ENCODE peak calls at places on chromosomes 6 and 20, in ten cellular contexts. A is left lung; Z is OCI-LY7; Q is neural progenitor cell; G is ascending aorta; S is tibial artery; M is CD8-positive, alpha-beta T cell; P is SK-N-SH; T is testis; E is suprapubic skin. N is an unnamed sample.

GRCh38 chr20:7174554-7174953 is 407.1 kb downstream of the BMP2 start:
- DNase-seq in A (no peak), M (no peak), Q (no peak), P (no peak), S (no peak), T (no peak), E (no peak), Z (no peak), G (no peak), N (no peak)

GRCh38 chr6:125812394-125813231 is 21.9 kb downstream of the NCOA7 start:
- DNase-seq in Q (no peak), G (no peak), E (no peak), S (no peak), M (no peak), A (no peak), Z (no peak), T (no peak), P (no peak), N (no peak)

GRCh38 chr20:31607640-31608255 is 2.7 kb downstream of the ID1 start:
- DNase-seq in A (peak; percentile 18), T (no peak), Q (no peak), E (no peak), G (no peak), S (no peak), M (no peak), Z (no peak), P (no peak), N (no peak)

GRCh38 chr20:45782890-45783289 is 8.8 kb downstream of the WFDC3 start:
- DNase-seq in A (no peak), G (no peak), P (no peak), E (no peak), S (no peak), T (no peak), M (peak; percentile 16), Z (no peak), Q (no peak), N (no peak)

GRCh38 chr6:120384671-120385070 is 949.6 kb downstream of the TBC1D32 start:
- DNase-seq in T (no peak), A (no peak), Q (no peak), Z (no peak), M (no peak), S (no peak), E (no peak), P (no peak), G (no peak), N (no peak)

GRCh38 chr6:146361367-146361924 is 182.2 kb upstream of the RAB32 start:
- DNase-seq in P (peak; percentile 14), M (no peak), Z (no peak), E (no peak), Q (no peak), A (no peak), S (no peak), G (no peak), T (peak; percentile 73), N (peak; percentile 68)

GRCh38 chr6:40996591-40997247 is 42.3 kb downstream of the UNC5CL start:
- DNase-seq in E (no peak), Q (peak; percentile 53), T (no peak), P (no peak), A (no peak), Z (no peak), M (no peak), G (no peak), S (no peak), N (no peak)

GRCh38 chr6:147063469-147064031 is 140.7 kb upstream of the STXBP5 start:
- DNase-seq in P (no peak), A (no peak), T (no peak), Q (no peak), E (no peak), S (no peak), G (no peak), M (no peak), Z (no peak), N (no peak)

GRCh38 chr6:33299237-33299944 is 649 bp upstream of the RGL2 start:
- DNase-seq in T (peak; percentile 93), P (peak; percentile 91), S (peak; percentile 89), A (peak; percentile 95), M (peak; percentile 93), G (peak; percentile 94), E (peak; percentile 95), Z (peak; percentile 96), Q (peak; percentile 96), N (peak; percentile 81)

GRCh38 chr6:33298773-33299236 is at the start of gene RGL2:
- DNase-seq in M (peak; percentile 72), Q (peak; percentile 60), E (peak; percentile 93), T (peak; percentile 77), S (peak; percentile 88), G (peak; percentile 92), Z (peak; percentile 79), A (peak; percentile 97), P (peak; percentile 78), N (peak; percentile 82)

GRCh38 chr6:33297406-33297955 is 1.3 kb downstream of the RGL2 start:
- DNase-seq in M (no peak), P (peak; percentile 69), Z (peak; percentile 43), E (peak; percentile 83), S (no peak), Q (peak; percentile 78), T (peak; percentile 37), G (no peak), A (peak; percentile 86), N (no peak)

GRCh38 chr6:33296797-33297405 is 1.8 kb downstream of the RGL2 start:
- DNase-seq in G (no peak), A (no peak), T (no peak), E (peak; percentile 70), M (no peak), S (no peak), Z (no peak), Q (no peak), P (no peak), N (no peak)

DNA sequence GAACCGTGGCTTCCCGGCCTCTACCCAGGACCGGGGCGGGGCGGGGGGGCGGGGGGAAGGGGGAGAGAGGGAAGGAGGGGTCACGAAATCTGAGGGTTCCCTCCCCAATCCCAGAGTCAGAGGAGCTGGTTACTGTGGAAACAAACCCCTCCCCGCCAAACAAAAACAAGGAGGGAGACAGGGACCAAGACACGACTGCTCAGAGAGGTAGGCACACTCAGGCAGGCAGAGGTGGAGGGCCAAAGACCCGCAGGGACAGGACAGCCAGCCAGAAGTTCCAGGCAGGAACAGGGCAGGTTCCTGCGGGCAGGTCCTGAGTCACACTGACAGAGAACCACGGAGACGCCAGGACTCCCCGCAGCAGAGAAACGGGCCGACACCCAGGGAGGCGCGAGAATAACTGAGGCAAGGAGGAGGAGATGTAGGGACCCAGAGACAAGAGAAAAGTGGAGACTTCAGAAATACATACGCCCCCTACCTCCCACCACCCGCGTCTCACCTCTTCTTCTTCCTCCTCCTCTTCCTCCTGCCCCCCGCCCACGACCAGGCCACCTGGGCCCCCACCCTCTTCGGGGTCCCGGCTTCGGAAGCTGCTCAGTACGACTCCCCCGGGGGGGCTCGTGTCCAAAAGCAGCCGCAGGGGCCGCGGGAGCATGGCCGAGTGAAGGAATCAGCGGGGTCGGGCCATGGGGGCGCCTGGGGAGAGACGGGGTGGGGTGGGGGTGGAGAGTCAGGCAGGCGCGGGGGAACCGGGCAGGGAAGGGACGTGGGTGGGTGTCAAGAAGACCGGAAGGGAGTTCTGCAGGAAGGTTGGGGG is 578 bp downstream of the RGL2 start:
- DNase-seq in P (peak; percentile 83), E (peak; percentile 92), M (peak; percentile 58), A (peak; percentile 84), T (peak; percentile 86), G (peak; percentile 88), S (peak; percentile 85), Q (peak; percentile 86), Z (peak; percentile 64), N (no peak)
- TF ChIP-seq CTCF in P (peak; percentile 15), E (no peak), M (no peak), A (no peak), T (no peak), G (no peak), S (no peak), Q (peak; percentile 34), Z (peak; percentile 67), N (no peak)

DNA sequence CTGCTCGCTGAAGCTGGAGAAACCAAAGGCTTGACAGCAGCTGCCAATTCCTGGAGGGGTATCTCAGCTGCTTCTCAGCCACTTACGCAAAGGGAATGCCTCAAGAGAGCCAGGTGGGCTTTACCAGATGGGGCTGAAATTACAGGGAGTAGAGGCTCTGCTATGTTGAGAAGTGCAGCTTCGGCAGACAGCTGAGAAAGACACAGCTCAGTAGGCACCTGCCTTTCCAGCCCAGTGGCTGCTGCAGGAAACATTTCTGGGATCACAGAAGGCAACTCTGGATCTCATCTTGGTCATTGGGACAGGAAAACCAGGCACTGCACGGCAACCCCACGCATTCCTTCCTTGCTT is 813.1 kb downstream of the KIF16B start:
- DNase-seq in M (no peak), Z (no peak), Q (no peak), A (no peak), E (no peak), G (no peak), T (no peak), P (no peak), S (no peak), N (no peak)
- H3K27ac ChIP-seq in M (no peak overlapping the region), Z (no peak overlapping the region), Q (no peak overlapping the region), A (no peak overlapping the region), E (no peak overlapping the region), G (peak overlapping the region; percentile 36), T (no peak overlapping the region), P (no peak overlapping the region), S (no peak overlapping the region), N (peak overlapping the region; percentile 67)

GRCh38 chr6:7448232-7448631 is 58.6 kb downstream of the RIOK1 start:
- DNase-seq in P (no peak), Q (no peak), M (no peak), Z (no peak), G (no peak), S (no peak), A (no peak), T (no peak), E (no peak), N (no peak)

GRCh38 chr6:7446644-7447325 is 57.2 kb downstream of the RIOK1 start:
- DNase-seq in A (no peak), G (no peak), E (no peak), M (no peak), P (no peak), Z (no peak), S (no peak), T (no peak), Q (peak; percentile 78), N (no peak)

GRCh38 chr6:7445076-7445475 is 55.5 kb downstream of the RIOK1 start:
- DNase-seq in Z (no peak), G (no peak), S (no peak), A (no peak), E (no peak), M (no peak), Q (no peak), P (no peak), T (no peak), N (no peak)

GRCh38 chr6:7449018-7449417 is 59.4 kb downstream of the RIOK1 start:
- DNase-seq in A (no peak), Q (no peak), T (no peak), S (no peak), E (no peak), M (no peak), Z (no peak), P (no peak), G (no peak), N (no peak)

GRCh38 chr6:7446056-7446455 is 56.4 kb downstream of the RIOK1 start:
- DNase-seq in A (no peak), Q (no peak), S (no peak), Z (no peak), P (no peak), M (no peak), E (no peak), T (no peak), G (no peak), N (no peak)
- H3K4me3 ChIP-seq in A (no peak overlapping the region), Q (no peak overlapping the region), S (no peak overlapping the region), Z (no peak overlapping the region), P (no peak overlapping the region), M (no peak overlapping the region), E (no peak overlapping the region), T (no peak overlapping the region), G (no peak overlapping the region), N (no peak overlapping the region)

GRCh38 chr6:50271266-50271665 is 221.5 kb upstream of the DEFB112 start:
- DNase-seq in T (no peak), E (no peak), Q (no peak), P (no peak), M (no peak), Z (no peak), G (no peak), A (no peak), S (no peak), N (no peak)
- TF ChIP-seq CTCF in T (no peak), E (no peak), Q (no peak), P (no peak), M (no peak), Z (no peak), G (no peak), A (no peak), S (no peak), N (no peak)

N was measured in dorsolateral prefrontal cortex.